ENCODE peak calls at places on chromosome 13, in nine cellular contexts. X is AG10803, U is BJ, I is testis, G is HepG2, A is OCI-LY7, M is pancreas, Q is right lobe of liver, T is cardiac muscle cell. H is an unnamed sample.

GRCh38 chr13:41019578-41020347 is 647 bp upstream of the ELF1 start:
- DNase-seq in A (no peak), U (no peak), X (no peak), I (no peak), M (no peak), G (peak), T (no peak), Q (no peak), H (no peak)

GRCh38 chr13:19957320-19958118 is 1.0 kb upstream of the ZMYM2 start:
- DNase-seq in M (peak), A (peak), X (peak), Q (peak), I (peak), G (no peak), U (no peak), T (peak), H (peak)

GRCh38 chr13:21613791-21614190 is 9.8 kb upstream of the MICU2 start:
- DNase-seq in U (no peak), Q (no peak), A (no peak), G (no peak), M (no peak), X (no peak), T (no peak), I (no peak), H (no peak)

GRCh38 chr13:66875264-66875663 is 354.9 kb downstream of the PCDH9 start:
- DNase-seq in Q (no peak), G (no peak), A (no peak), T (no peak), M (no peak), U (no peak), I (no peak), X (no peak), H (no peak)

GRCh38 chr13:83151308-83151660 is 731.0 kb downstream of the SLITRK1 start:
- DNase-seq in M (no peak), G (no peak), A (no peak), X (peak), U (peak), I (no peak), Q (no peak), T (no peak), H (no peak)

GRCh38 chr13:66887088-66887487 is 343.0 kb downstream of the PCDH9 start:
- DNase-seq in A (peak), M (no peak), I (no peak), X (peak), G (no peak), U (peak), Q (no peak), T (no peak), H (no peak)

GRCh38 chr13:98325724-98326123 is 148.7 kb upstream of the RNF113B start:
- DNase-seq in T (no peak), Q (no peak), U (no peak), X (no peak), I (no peak), G (no peak), M (no peak), A (no peak), H (no peak)

GRCh38 chr13:48891586-48891985 is 84.1 kb upstream of the FNDC3A start:
- DNase-seq in T (no peak), U (no peak), G (peak), I (peak), X (peak), A (no peak), M (no peak), Q (no peak), H (peak)

GRCh38 chr13:34943675-34944634 is 1.9 kb downstream of the NBEA start:
- DNase-seq in M (no peak), U (no peak), G (no peak), A (peak), Q (no peak), I (no peak), T (no peak), X (no peak), H (no peak)

GRCh38 chr13:113915012-113915763 is 51.3 kb upstream of the GAS6 start:
- DNase-seq in X (no peak), T (no peak), Q (no peak), U (no peak), A (no peak), G (no peak), I (no peak), M (no peak), H (no peak)

GRCh38 chr13:39448831-39449230 is 154.2 kb downstream of the LHFPL6 start:
- DNase-seq in A (no peak), M (no peak), U (no peak), T (peak), Q (no peak), X (no peak), G (no peak), I (peak), H (no peak)
- TF ChIP-seq CTCF in A (no peak), M (no peak), U (no peak), T (no peak), Q (no peak), X (no peak), G (no peak), I (no peak), H (no peak)

DNA sequence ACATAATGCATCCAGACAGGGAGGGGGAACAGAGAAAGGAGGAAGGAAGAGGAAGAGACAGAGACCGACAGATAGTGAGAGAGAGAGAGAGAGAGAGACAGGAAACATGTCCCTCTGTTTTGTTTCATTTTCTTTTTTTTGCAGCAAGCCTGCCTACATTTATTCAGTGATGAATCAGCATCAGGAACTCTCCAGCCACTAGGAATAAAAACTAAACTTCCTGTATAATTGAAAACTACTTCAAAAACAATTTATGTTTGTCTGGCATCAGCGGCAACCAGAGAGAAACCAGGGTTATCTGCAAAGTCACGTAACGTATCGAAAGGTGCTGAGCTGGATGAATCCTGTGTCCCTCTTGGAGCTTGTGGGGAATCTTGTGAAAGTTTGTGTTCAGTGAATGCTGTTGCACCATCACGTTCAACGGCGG is 148.6 kb upstream of the SOX21 start:
- DNase-seq in X (peak), Q (no peak), I (no peak), T (no peak), A (no peak), G (no peak), M (no peak), U (no peak), H (peak)
- H3K4me3 ChIP-seq in X (peak), Q (no peak), I (no peak), T (no peak), A (peak), G (no peak), M (no peak), U (peak), H (no peak)

GRCh38 chr13:44573790-44574465 is 2.2 kb downstream of the TSC22D1 start:
- DNase-seq in M (no peak), T (peak), I (no peak), G (peak), A (peak), X (peak), U (no peak), Q (no peak), H (peak)
- TF ChIP-seq CTCF in M (no peak), T (peak), I (no peak), G (no peak), A (peak), X (peak), U (peak), Q (peak), H (peak)

GRCh38 chr13:80336335-80336734 is 4.6 kb downstream of the SPRY2 start:
- DNase-seq in X (peak), M (no peak), A (no peak), T (no peak), G (no peak), U (no peak), I (no peak), Q (no peak), H (peak)
- H3K4me3 ChIP-seq in X (peak), M (no peak), A (no peak), T (peak), G (peak), U (peak), I (no peak), Q (no peak), H (no peak)

DNA sequence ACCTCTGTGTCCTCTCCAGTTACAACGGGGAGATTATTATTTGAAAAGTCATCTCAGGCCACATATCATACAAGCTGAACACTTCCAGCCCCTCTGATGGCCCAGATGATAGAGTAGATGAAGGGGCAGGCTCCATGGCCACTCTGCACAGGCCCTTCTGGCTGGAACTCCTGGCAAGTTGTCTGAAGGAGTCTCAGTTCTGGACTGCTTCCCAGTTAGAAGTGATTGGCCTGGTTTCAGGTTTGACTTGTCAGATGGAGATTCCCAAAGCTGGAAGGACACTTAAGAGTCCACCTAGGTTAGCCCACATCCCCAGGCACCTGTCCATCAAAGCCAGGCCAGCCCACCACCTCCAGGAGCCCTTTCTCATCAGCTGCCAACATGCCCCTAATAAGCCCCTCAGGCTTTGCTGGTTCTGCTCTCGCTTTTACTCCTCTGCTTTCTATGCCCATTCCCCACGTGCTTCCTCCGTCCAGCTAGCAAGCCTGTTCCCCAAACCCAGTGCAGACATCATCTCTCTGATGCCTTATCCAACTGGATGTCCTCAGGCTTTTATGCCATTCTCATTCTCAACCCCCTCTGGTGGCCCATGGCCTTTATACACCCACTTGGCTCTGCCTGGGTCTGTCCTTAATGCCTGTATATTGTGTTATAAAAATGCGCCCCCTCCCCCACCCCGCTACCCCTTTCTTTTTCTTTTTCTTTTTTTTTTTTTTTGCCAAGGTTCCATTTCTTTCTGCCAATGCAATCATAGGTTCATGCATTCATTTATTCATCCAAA is 56.5 kb downstream of the HSPH1 start:
- DNase-seq in G (no peak), A (no peak), T (no peak), X (no peak), I (peak), U (no peak), Q (no peak), M (no peak), H (no peak)
- TF ChIP-seq CTCF in G (no peak), A (no peak), T (no peak), X (peak), I (no peak), U (no peak), Q (no peak), M (no peak), H (no peak)

GRCh38 chr13:107734891-107735620 is 480.3 kb downstream of the LIG4 start:
- DNase-seq in A (no peak), Q (no peak), X (no peak), M (no peak), G (no peak), U (no peak), T (no peak), I (no peak), H (no peak)

GRCh38 chr13:107730835-107731234 is 484.5 kb downstream of the LIG4 start:
- DNase-seq in G (no peak), A (no peak), X (peak), M (no peak), I (no peak), T (no peak), U (peak), Q (no peak), H (no peak)

GRCh38 chr13:107736149-107736548 is 479.2 kb downstream of the LIG4 start:
- DNase-seq in X (no peak), U (no peak), Q (no peak), T (no peak), I (no peak), M (no peak), A (no peak), G (no peak), H (no peak)
- H3K4me3 ChIP-seq in X (no peak), U (no peak), Q (no peak), T (no peak), I (no peak), M (no peak), A (no peak), G (no peak), H (no peak)

DNA sequence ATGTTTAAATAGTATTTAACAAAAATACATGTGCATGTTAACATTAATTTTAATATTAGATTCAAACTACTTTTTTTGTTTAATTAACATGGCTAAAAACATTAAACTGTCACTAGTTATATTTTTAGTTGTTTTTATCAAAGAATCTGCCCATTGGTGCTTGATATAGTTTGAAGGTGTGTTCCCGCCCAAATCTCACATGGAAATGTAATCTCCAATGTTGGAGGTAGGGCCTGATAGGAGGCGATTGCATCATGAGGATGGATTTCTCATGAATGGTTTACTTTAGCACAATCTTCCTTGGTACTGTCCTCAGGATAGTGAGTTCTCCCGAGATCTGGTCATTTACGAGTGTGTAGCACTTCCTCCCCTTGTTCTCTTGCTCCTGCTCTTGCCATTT is 2459.4 kb downstream of the PCDH9 start:
- DNase-seq in Q (no peak), X (no peak), M (no peak), U (no peak), G (no peak), I (no peak), T (no peak), A (no peak), H (no peak)
- TF ChIP-seq CTCF in Q (no peak), X (no peak), M (no peak), U (no peak), G (no peak), I (no peak), T (no peak), A (no peak), H (no peak)

H was measured in epithelial cell of esophagus.